ENCODE peak calls at places on chromosomes 12 and 14, in seven cellular contexts. U is hepatocyte, J is heart left ventricle, I is Caco-2, K is body of pancreas, L is Panc1, Q is right lobe of liver. P is an unnamed sample.

GRCh38 chr14:76698191-76698590 is 63.1 kb upstream of the VASH1 start:
- DNase-seq in Q (no peak), K (no peak), I (no peak), J (no peak), L (no peak), U (no peak), P (no peak)

GRCh38 chr12:106137456-106138278 is 1.1 kb downstream of the NUAK1 start:
- DNase-seq in J (peak; percentile 44), U (no peak), L (no peak), K (no peak), Q (no peak), I (no peak), P (no peak)

GRCh38 chr14:67599698-67600561 is at the start of gene PIGH:
- DNase-seq in K (peak; percentile 91), L (no peak), J (peak; percentile 92), I (peak; percentile 92), Q (peak; percentile 93), U (peak; percentile 95), P (peak; percentile 89)

GRCh38 chr12:119412811-119413794 is 78.6 kb downstream of the CCDC60 start:
- DNase-seq in J (peak; percentile 53), L (peak; percentile 61), Q (peak; percentile 56), I (peak; percentile 63), K (peak; percentile 59), U (peak; percentile 80), P (peak; percentile 27)

GRCh38 chr12:6697584-6698351 is 2.8 kb downstream of the PIANP start:
- DNase-seq in Q (no peak), K (peak; percentile 28), L (no peak), I (peak; percentile 81), J (no peak), U (peak; percentile 63), P (peak; percentile 62)

GRCh38 chr14:91038439-91038838 is 22.0 kb downstream of the RPS6KA5 start:
- DNase-seq in J (no peak), I (no peak), Q (no peak), L (no peak), U (no peak), K (no peak), P (no peak)

GRCh38 chr12:1429980-1430379 is 164.4 kb downstream of the FBXL14 start:
- DNase-seq in K (no peak), L (no peak), U (no peak), Q (no peak), I (no peak), J (no peak), P (no peak)

GRCh38 chr14:34052658-34053014 is 101.8 kb upstream of the EGLN3 start:
- DNase-seq in L (no peak), Q (no peak), J (no peak), U (peak; percentile 46), I (peak; percentile 66), K (no peak), P (no peak)

GRCh38 chr12:23887055-23887835 is 62.2 kb downstream of the SOX5 start:
- DNase-seq in K (peak; percentile 13), L (no peak), U (no peak), I (no peak), J (no peak), Q (no peak), P (no peak)

GRCh38 chr12:102567031-102567985 is 86.9 kb upstream of the IGF1 start:
- DNase-seq in Q (no peak), U (no peak), K (no peak), L (no peak), I (peak; percentile 55), J (no peak), P (no peak)

GRCh38 chr14:101444116-101444515 is 117.2 kb upstream of the DIO3 start:
- DNase-seq in Q (no peak), K (no peak), L (no peak), J (no peak), I (no peak), U (no peak), P (no peak)

GRCh38 chr12:48988030-48988649 is 10.0 kb downstream of the WNT1 start:
- DNase-seq in J (peak; percentile 63), L (no peak), Q (no peak), K (peak; percentile 58), U (peak; percentile 73), I (peak; percentile 67), P (peak; percentile 53)

GRCh38 chr14:58829594-58829993 is 191.8 kb downstream of the DACT1 start:
- DNase-seq in L (no peak), U (peak; percentile 62), I (no peak), K (no peak), J (no peak), Q (no peak), P (peak; percentile 94)

GRCh38 chr14:67413806-67414769 is 2.1 kb upstream of the PLEK2 start:
- DNase-seq in K (no peak), L (no peak), J (peak; percentile 56), I (no peak), U (peak; percentile 51), Q (no peak), P (no peak)

GRCh38 chr14:50321009-50321660 is 9.0 kb downstream of the DMAC2L start:
- DNase-seq in L (peak; percentile 87), J (peak; percentile 49), U (peak; percentile 91), I (peak; percentile 74), K (peak; percentile 74), Q (no peak), P (peak; percentile 85)
- H3K4me3 ChIP-seq in L (peak overlapping the region; percentile 16), J (peak overlapping the region; percentile 34), U (no peak overlapping the region), I (no peak overlapping the region), K (no peak overlapping the region), Q (no peak overlapping the region), P (no peak overlapping the region)

GRCh38 chr12:128609861-128610260 is 213.9 kb downstream of the SLC15A4 start:
- DNase-seq in I (no peak), J (no peak), U (no peak), Q (no peak), L (no peak), K (no peak), P (no peak)

GRCh38 chr12:128619263-128619662 is 204.5 kb downstream of the SLC15A4 start:
- DNase-seq in Q (no peak), U (no peak), I (no peak), K (no peak), J (no peak), L (no peak), P (no peak)

GRCh38 chr12:128612150-128612850 is 211.5 kb downstream of the SLC15A4 start:
- DNase-seq in L (no peak), Q (no peak), J (no peak), I (no peak), U (no peak), K (no peak), P (no peak)

GRCh38 chr12:128617304-128617833 is 206.4 kb downstream of the SLC15A4 start:
- DNase-seq in I (no peak), J (no peak), K (no peak), L (no peak), Q (no peak), U (no peak), P (no peak)

DNA sequence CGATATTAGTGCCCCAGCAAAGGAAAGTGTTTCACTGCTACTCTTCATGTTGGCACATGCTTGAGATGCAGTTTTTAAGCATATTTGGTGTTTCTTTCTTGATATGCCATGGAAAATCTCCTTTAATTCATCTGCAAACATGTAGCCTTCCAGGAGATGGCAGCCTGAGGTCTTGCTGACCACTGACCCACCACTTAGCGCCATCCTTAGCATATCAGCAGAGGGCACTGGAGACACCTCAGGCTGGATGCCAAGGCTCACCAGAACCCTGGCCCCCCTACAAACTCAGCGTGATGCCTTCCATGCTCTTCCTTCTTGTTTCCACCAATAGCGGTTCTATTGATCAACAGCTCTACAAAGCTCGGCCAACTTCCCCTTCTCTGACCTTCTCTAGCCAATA is 209.9 kb downstream of the SLC15A4 start:
- DNase-seq in I (no peak), L (no peak), U (no peak), J (no peak), Q (no peak), K (no peak), P (no peak)
- H3K9me3 ChIP-seq in I (no peaks in the 10 kb centered on the region), L (no peaks in the 10 kb centered on the region), U (no peaks in the 10 kb centered on the region), J (no peaks in the 10 kb centered on the region), Q (no peaks in the 10 kb centered on the region), K (no peaks in the 10 kb centered on the region), P (no peaks in the 10 kb centered on the region)

GRCh38 chr12:109451400-109451799 is 25.7 kb downstream of the KCTD10 start:
- DNase-seq in I (no peak), Q (no peak), K (no peak), L (no peak), J (no peak), U (no peak), P (no peak)

GRCh38 chr12:109448707-109449390 is 28.3 kb downstream of the KCTD10 start:
- DNase-seq in U (no peak), L (no peak), K (no peak), J (no peak), I (no peak), Q (no peak), P (no peak)

GRCh38 chr12:109450980-109451379 is 26.1 kb downstream of the KCTD10 start:
- DNase-seq in K (no peak), U (no peak), L (no peak), J (no peak), I (no peak), Q (no peak), P (no peak)

GRCh38 chr12:109448272-109448671 is 28.8 kb downstream of the KCTD10 start:
- DNase-seq in U (no peak), K (no peak), I (no peak), L (no peak), J (no peak), Q (no peak), P (no peak)

GRCh38 chr12:109449845-109450532 is 27.1 kb downstream of the KCTD10 start:
- DNase-seq in K (no peak), U (no peak), Q (no peak), I (no peak), L (no peak), J (no peak), P (no peak)
- H3K4me1 ChIP-seq in K (no peaks in the 10 kb centered on the region), U (no peaks in the 10 kb centered on the region), Q (no peaks in the 10 kb centered on the region), I (no peaks in the 10 kb centered on the region), L (no peaks in the 10 kb centered on the region), J (no peaks in the 10 kb centered on the region), P (no peaks in the 10 kb centered on the region)

GRCh38 chr14:105475269-105475915 is 771 bp downstream of the CRIP2 start:
- DNase-seq in L (no peak), K (no peak), I (no peak), J (peak; percentile 79), U (no peak), Q (peak; percentile 77), P (no peak)
- H3K4me3 ChIP-seq in L (peak overlapping the region; percentile 65), K (peak overlapping the region; percentile 16), I (peak overlapping the region; percentile 56), J (peak overlapping the region; percentile 100), U (peak overlapping the region; percentile 72), Q (peak overlapping the region; percentile 58), P (peak overlapping the region; percentile 59)

P was measured in small intestine.